ENCODE peak calls at places on chromosomes 3 and 15, in six cellular contexts. I, T, A, W, M and R are unnamed samples. For H3K9me3, the result is how much of the 10 kb centered on the place peaks cover.

GRCh38 chr15:69158843-69159240 is 1.6 kb upstream of the GLCE start:
- DNase-seq in M (no peak), A (no peak), T (no peak), W (no peak), I (no peak), R (no peak)

GRCh38 chr3:49779378-49780079 is 6.8 kb downstream of the IP6K1 start:
- DNase-seq in I (no peak), M (peak), A (no peak), W (no peak), T (no peak), R (no peak)

GRCh38 chr15:78658823-78659222 is 17.8 kb upstream of the CHRNB4 start:
- DNase-seq in T (no peak), I (no peak), A (no peak), M (no peak), W (no peak), R (no peak)

GRCh38 chr3:150083653-150084037 is 113.0 kb upstream of the PFN2 start:
- DNase-seq in I (no peak), W (no peak), M (no peak), T (peak), A (no peak), R (peak)

GRCh38 chr3:54342676-54343075 is 220.3 kb downstream of the CACNA2D3 start:
- DNase-seq in T (no peak), I (no peak), W (no peak), M (no peak), A (no peak), R (no peak)

GRCh38 chr3:5098346-5098745 is 23.7 kb upstream of the ARL8B start:
- DNase-seq in W (no peak), A (no peak), M (no peak), T (no peak), I (no peak), R (no peak)

GRCh38 chr15:73680545-73680944 is 3.6 kb upstream of the CD276 start:
- DNase-seq in W (no peak), A (no peak), T (no peak), M (no peak), I (no peak), R (no peak)

GRCh38 chr3:126070146-126070545 is 13.8 kb downstream of the SLC41A3 start:
- DNase-seq in W (no peak), T (no peak), I (no peak), A (no peak), M (no peak), R (no peak)

GRCh38 chr15:72098076-72098475 is 19.9 kb downstream of the MYO9A start:
- DNase-seq in I (no peak), M (no peak), A (no peak), W (no peak), T (no peak), R (no peak)

GRCh38 chr15:51603002-51603401 is 19.6 kb downstream of the DMXL2 start:
- DNase-seq in I (no peak), T (no peak), A (no peak), W (no peak), M (no peak), R (no peak)

GRCh38 chr3:28068342-28068741 is 173.1 kb upstream of the CMC1 start:
- DNase-seq in M (no peak), W (no peak), I (no peak), A (no peak), T (no peak), R (no peak)

GRCh38 chr3:28066020-28066419 is 175.4 kb upstream of the CMC1 start:
- DNase-seq in W (no peak), A (no peak), T (no peak), I (no peak), M (no peak), R (no peak)

GRCh38 chr3:28069438-28069837 is 172.0 kb upstream of the CMC1 start:
- DNase-seq in W (no peak), M (no peak), T (no peak), I (no peak), A (no peak), R (no peak)

GRCh38 chr3:28067014-28067413 is 174.4 kb upstream of the CMC1 start:
- DNase-seq in I (no peak), M (no peak), A (no peak), W (no peak), T (no peak), R (no peak)
- H3K9me3 ChIP-seq in I (under half), M (under half), A (under half), W (under half), T (under half), R (under half)

GRCh38 chr15:24917431-24917830 is 37.4 kb upstream of the SNRPN start:
- DNase-seq in A (no peak), W (no peak), M (no peak), T (no peak), I (no peak), R (no peak)
- H3K9me3 ChIP-seq in A (under half), W (under half), M (under half), T (under half), I (under half), R (under half)

GRCh38 chr15:25246641-25247417 is 192.0 kb downstream of the UBE3A start:
- DNase-seq in A (no peak), M (peak), T (peak), W (no peak), I (peak), R (no peak)
- H3K9me3 ChIP-seq in A (under half), M (under half), T (under half), W (under half), I (under half), R (under half)

GRCh38 chr3:154022603-154023002 is 98.6 kb upstream of the ARHGEF26 start:
- DNase-seq in M (no peak), T (no peak), I (no peak), W (no peak), A (no peak), R (no peak)
- H3K9me3 ChIP-seq in M (under half), T (under half), I (under half), W (under half), A (under half), R (under half)

GRCh38 chr15:26720546-26720945 is 52.3 kb downstream of the GABRB3 start:
- DNase-seq in W (no peak), A (no peak), M (no peak), T (no peak), I (no peak), R (no peak)

GRCh38 chr15:26722621-26723160 is 50.2 kb downstream of the GABRB3 start:
- DNase-seq in M (no peak), A (no peak), T (no peak), W (no peak), I (no peak), R (peak)

GRCh38 chr15:26729030-26729429 is 43.8 kb downstream of the GABRB3 start:
- DNase-seq in I (no peak), A (no peak), W (no peak), T (no peak), M (no peak), R (no peak)

GRCh38 chr15:26721231-26721630 is 51.6 kb downstream of the GABRB3 start:
- DNase-seq in W (no peak), A (no peak), T (no peak), M (no peak), I (no peak), R (no peak)

DNA sequence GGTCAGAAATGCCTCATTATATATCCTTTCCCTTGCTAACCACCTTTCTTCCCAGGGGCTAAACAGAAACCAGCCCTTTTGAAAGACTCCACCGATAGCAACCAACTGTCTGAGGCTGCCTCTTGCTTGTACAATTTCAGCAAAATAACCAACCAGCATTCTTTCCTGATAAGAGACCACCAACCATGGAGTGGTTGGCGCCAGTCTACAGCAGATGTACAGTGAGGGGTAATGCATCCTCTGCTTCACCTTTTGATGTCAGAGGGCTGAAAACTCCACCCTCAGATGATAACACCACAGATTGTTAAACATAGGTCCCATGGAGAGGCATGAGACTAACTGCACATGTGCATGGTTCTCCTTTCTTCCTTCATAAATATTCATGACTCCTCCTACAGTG is 48.5 kb downstream of the GABRB3 start:
- DNase-seq in W (no peak), M (no peak), T (no peak), A (no peak), I (no peak), R (no peak)
- H3K9me3 ChIP-seq in W (under half), M (under half), T (under half), A (under half), I (under half), R (under half)